ENCODE peak calls at places on chromosome X, in eight cellular contexts. One of them, this sample, is unnamed.

GRCh38 chrX:5753291-5753690 is 475.4 kb downstream of the NLGN4X start:
- DNase-seq in fibroblast of lung: no peak
- DNase-seq in fibroblast of pulmonary artery: no peak
- DNase-seq in AG10803: no peak
- DNase-seq in AG09309: no peak
- DNase-seq in cardiac muscle cell: no peak
- DNase-seq in IMR-90: no peak
- DNase-seq in GM12865: no peak
- DNase-seq in this sample: no peak

GRCh38 chrX:47579537-47579936 is 2.7 kb upstream of the TIMP1 start:
- DNase-seq in GM12865: peak; percentile 52
- DNase-seq in AG09309: no peak
- DNase-seq in AG10803: peak; percentile 62
- DNase-seq in fibroblast of lung: peak; percentile 78
- DNase-seq in IMR-90: peak; percentile 90
- DNase-seq in fibroblast of pulmonary artery: peak; percentile 83
- DNase-seq in cardiac muscle cell: peak; percentile 78
- DNase-seq in this sample: no peak

GRCh38 chrX:25012433-25012735 is 3.4 kb downstream of the ARX start:
- DNase-seq in IMR-90: no peak
- DNase-seq in GM12865: peak; percentile 24
- DNase-seq in AG09309: no peak
- DNase-seq in fibroblast of pulmonary artery: no peak
- DNase-seq in cardiac muscle cell: no peak
- DNase-seq in AG10803: no peak
- DNase-seq in fibroblast of lung: no peak
- DNase-seq in this sample: no peak

GRCh38 chrX:111052478-111052877 is 43.5 kb upstream of the PAK3 start:
- DNase-seq in IMR-90: no peak
- DNase-seq in cardiac muscle cell: no peak
- DNase-seq in fibroblast of pulmonary artery: no peak
- DNase-seq in AG09309: no peak
- DNase-seq in fibroblast of lung: peak; percentile 31
- DNase-seq in GM12865: no peak
- DNase-seq in AG10803: no peak
- DNase-seq in this sample: no peak

GRCh38 chrX:73943900-73944581 is 359.9 kb upstream of the ZCCHC13 start:
- DNase-seq in AG09309: peak; percentile 76
- DNase-seq in fibroblast of lung: peak; percentile 92
- DNase-seq in IMR-90: peak; percentile 91
- DNase-seq in GM12865: peak; percentile 94
- DNase-seq in AG10803: peak; percentile 87
- DNase-seq in cardiac muscle cell: peak; percentile 94
- DNase-seq in fibroblast of pulmonary artery: peak; percentile 88
- DNase-seq in this sample: peak; percentile 62

GRCh38 chrX:47748576-47748975 is 88.1 kb upstream of the ZNF81 start:
- DNase-seq in AG10803: peak; percentile 54
- DNase-seq in fibroblast of lung: no peak
- DNase-seq in fibroblast of pulmonary artery: peak; percentile 48
- DNase-seq in AG09309: no peak
- DNase-seq in cardiac muscle cell: peak; percentile 68
- DNase-seq in IMR-90: no peak
- DNase-seq in GM12865: no peak
- DNase-seq in this sample: no peak

GRCh38 chrX:53713987-53714579 is 27.6 kb upstream of the HUWE1 start:
- DNase-seq in fibroblast of lung: no peak
- DNase-seq in fibroblast of pulmonary artery: no peak
- DNase-seq in AG09309: no peak
- DNase-seq in IMR-90: peak; percentile 4
- DNase-seq in GM12865: peak; percentile 59
- DNase-seq in AG10803: peak; percentile 3
- DNase-seq in cardiac muscle cell: no peak
- DNase-seq in this sample: no peak

GRCh38 chrX:105823092-105823454 is 734 bp downstream of the NRK start:
- DNase-seq in cardiac muscle cell: no peak
- DNase-seq in fibroblast of lung: no peak
- DNase-seq in AG09309: no peak
- DNase-seq in fibroblast of pulmonary artery: no peak
- DNase-seq in GM12865: no peak
- DNase-seq in AG10803: no peak
- DNase-seq in IMR-90: no peak
- DNase-seq in this sample: no peak

GRCh38 chrX:1387141-1387776 is 4.7 kb downstream of the SLC25A6 start:
- DNase-seq in fibroblast of lung: no peak
- DNase-seq in GM12865: no peak
- DNase-seq in AG09309: no peak
- DNase-seq in fibroblast of pulmonary artery: no peak
- DNase-seq in cardiac muscle cell: no peak
- DNase-seq in IMR-90: no peak
- DNase-seq in AG10803: no peak
- DNase-seq in this sample: no peak

GRCh38 chrX:111869639-111870034 is 6.3 kb upstream of the TRPC5OS start:
- DNase-seq in cardiac muscle cell: peak; percentile 57
- DNase-seq in GM12865: peak; percentile 53
- DNase-seq in AG10803: peak; percentile 50
- DNase-seq in IMR-90: peak; percentile 63
- DNase-seq in fibroblast of lung: peak; percentile 44
- DNase-seq in AG09309: peak; percentile 5
- DNase-seq in fibroblast of pulmonary artery: peak; percentile 61
- DNase-seq in this sample: peak; percentile 12

GRCh38 chrX:139120760-139121159 is 409.2 kb upstream of the FGF13 start:
- DNase-seq in IMR-90: no peak
- DNase-seq in GM12865: no peak
- DNase-seq in AG09309: no peak
- DNase-seq in cardiac muscle cell: no peak
- DNase-seq in fibroblast of pulmonary artery: no peak
- DNase-seq in AG10803: peak; percentile 34
- DNase-seq in fibroblast of lung: peak; percentile 88
- DNase-seq in this sample: no peak

GRCh38 chrX:137565921-137566745 is at the start of gene ZIC3:
- DNase-seq in GM12865: no peak
- DNase-seq in AG10803: peak; percentile 0
- DNase-seq in cardiac muscle cell: peak; percentile 45
- DNase-seq in fibroblast of lung: peak; percentile 24
- DNase-seq in fibroblast of pulmonary artery: peak; percentile 17
- DNase-seq in IMR-90: no peak
- DNase-seq in AG09309: no peak
- DNase-seq in this sample: no peak

GRCh38 chrX:10110984-10111363 is 45.8 kb upstream of the CLCN4 start:
- DNase-seq in cardiac muscle cell: no peak
- DNase-seq in fibroblast of lung: no peak
- DNase-seq in AG10803: peak; percentile 45
- DNase-seq in AG09309: no peak
- DNase-seq in IMR-90: no peak
- DNase-seq in fibroblast of pulmonary artery: no peak
- DNase-seq in GM12865: peak; percentile 83
- DNase-seq in this sample: peak; percentile 71

GRCh38 chrX:109793191-109793590 is 60.1 kb upstream of the ACSL4 start:
- DNase-seq in fibroblast of lung: peak; percentile 6
- DNase-seq in AG10803: no peak
- DNase-seq in cardiac muscle cell: no peak
- DNase-seq in IMR-90: no peak
- DNase-seq in fibroblast of pulmonary artery: peak; percentile 9
- DNase-seq in AG09309: no peak
- DNase-seq in GM12865: no peak
- DNase-seq in this sample: no peak

GRCh38 chrX:148290041-148290440 is 210.4 kb upstream of the AFF2 start:
- DNase-seq in IMR-90: no peak
- DNase-seq in GM12865: no peak
- DNase-seq in fibroblast of lung: no peak
- DNase-seq in AG09309: no peak
- DNase-seq in cardiac muscle cell: no peak
- DNase-seq in AG10803: peak; percentile 0
- DNase-seq in fibroblast of pulmonary artery: no peak
- DNase-seq in this sample: no peak

GRCh38 chrX:42098897-42099296 is 175.5 kb upstream of the CASK start:
- DNase-seq in AG09309: no peak
- DNase-seq in cardiac muscle cell: peak; percentile 46
- DNase-seq in GM12865: no peak
- DNase-seq in AG10803: no peak
- DNase-seq in IMR-90: no peak
- DNase-seq in fibroblast of pulmonary artery: peak; percentile 34
- DNase-seq in fibroblast of lung: no peak
- DNase-seq in this sample: no peak

GRCh38 chrX:153882086-153882498 is 3.9 kb downstream of the L1CAM start:
- DNase-seq in GM12865: no peak
- DNase-seq in cardiac muscle cell: no peak
- DNase-seq in AG10803: peak; percentile 2
- DNase-seq in fibroblast of lung: no peak
- DNase-seq in fibroblast of pulmonary artery: no peak
- DNase-seq in AG09309: no peak
- DNase-seq in IMR-90: peak; percentile 13
- DNase-seq in this sample: no peak

GRCh38 chrX:110317820-110318663 is at the start of gene AMMECR1:
- DNase-seq in fibroblast of lung: peak; percentile 78
- DNase-seq in AG09309: peak; percentile 23
- DNase-seq in AG10803: peak; percentile 83
- DNase-seq in GM12865: peak; percentile 90
- DNase-seq in IMR-90: peak; percentile 79
- DNase-seq in cardiac muscle cell: peak; percentile 87
- DNase-seq in fibroblast of pulmonary artery: peak; percentile 82
- DNase-seq in this sample: no peak

GRCh38 chrX:153297376-153297775 is 24.2 kb downstream of the PNMA6F start:
- DNase-seq in AG09309: no peak
- DNase-seq in fibroblast of lung: no peak
- DNase-seq in fibroblast of pulmonary artery: no peak
- DNase-seq in AG10803: no peak
- DNase-seq in IMR-90: no peak
- DNase-seq in GM12865: no peak
- DNase-seq in cardiac muscle cell: no peak
- DNase-seq in this sample: no peak

DNA sequence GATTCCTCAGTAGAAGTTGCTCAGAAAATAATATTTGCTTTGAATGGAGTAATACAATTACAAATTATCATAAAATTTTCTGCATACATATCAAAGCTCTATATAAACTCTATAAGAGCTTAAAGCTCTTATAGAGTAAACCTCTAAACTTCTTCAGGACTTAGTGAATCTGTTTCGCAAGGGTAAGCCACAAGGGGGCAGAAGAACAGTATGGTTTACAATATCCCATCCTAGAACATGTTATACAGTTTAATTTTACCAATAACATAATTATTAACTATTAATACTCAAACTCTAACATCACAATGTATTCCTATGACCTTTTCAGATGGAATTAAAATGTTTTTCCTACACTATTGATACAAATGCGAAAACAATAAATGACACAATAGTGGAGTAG is 33.8 kb upstream of the SPANXN1 start:
- DNase-seq in GM12865: peak; percentile 1
- DNase-seq in IMR-90: no peak
- DNase-seq in AG10803: no peak
- DNase-seq in fibroblast of lung: no peak
- DNase-seq in AG09309: no peak
- DNase-seq in cardiac muscle cell: no peak
- DNase-seq in fibroblast of pulmonary artery: no peak
- DNase-seq in this sample: no peak
- TF ChIP-seq CTCF in GM12865: no peak
- TF ChIP-seq CTCF in IMR-90: peak; percentile 17
- TF ChIP-seq CTCF in AG10803: peak; percentile 27
- TF ChIP-seq CTCF in fibroblast of lung: no peak
- TF ChIP-seq CTCF in AG09309: peak; percentile 26
- TF ChIP-seq CTCF in cardiac muscle cell: no peak
- TF ChIP-seq CTCF in fibroblast of pulmonary artery: peak; percentile 0
- TF ChIP-seq CTCF in this sample: no peak

GRCh38 chrX:19670321-19670750 is 155.0 kb upstream of the MAP3K15 start:
- DNase-seq in fibroblast of lung: no peak
- DNase-seq in fibroblast of pulmonary artery: peak; percentile 65
- DNase-seq in cardiac muscle cell: peak; percentile 64
- DNase-seq in IMR-90: peak; percentile 38
- DNase-seq in GM12865: no peak
- DNase-seq in AG10803: peak; percentile 88
- DNase-seq in AG09309: no peak
- DNase-seq in this sample: no peak
- H3K4me3 ChIP-seq in fibroblast of lung: peak overlapping the region; percentile 28
- H3K4me3 ChIP-seq in fibroblast of pulmonary artery: peak overlapping the region; percentile 58
- H3K4me3 ChIP-seq in cardiac muscle cell: no peak overlapping the region
- H3K4me3 ChIP-seq in IMR-90: peak overlapping the region; percentile 37
- H3K4me3 ChIP-seq in GM12865: no peak overlapping the region
- H3K4me3 ChIP-seq in AG10803: peak overlapping the region; percentile 49
- H3K4me3 ChIP-seq in AG09309: peak overlapping the region; percentile 31
- H3K4me3 ChIP-seq in this sample: no peak overlapping the region

DNA sequence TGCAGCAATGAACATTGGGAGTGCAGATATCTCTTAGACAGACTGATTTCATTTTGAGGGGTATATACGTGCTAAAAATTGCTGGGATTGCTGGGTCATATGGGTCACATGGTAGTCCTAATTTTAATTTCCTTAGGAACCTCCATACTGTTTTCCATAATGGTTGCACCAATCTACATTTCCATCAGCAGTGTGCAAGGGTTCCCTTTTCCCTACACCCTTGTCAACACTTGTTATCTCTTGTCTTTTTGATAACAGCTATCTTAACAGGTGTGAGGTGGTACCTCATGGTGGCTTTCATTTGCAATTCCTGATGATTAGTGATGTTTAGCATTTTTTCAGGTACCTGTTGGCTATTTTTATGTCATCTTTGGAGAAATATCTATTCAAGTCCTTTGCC is 57.0 kb downstream of the GPC3 start:
- DNase-seq in IMR-90: no peak
- DNase-seq in cardiac muscle cell: no peak
- DNase-seq in GM12865: no peak
- DNase-seq in fibroblast of pulmonary artery: no peak
- DNase-seq in AG09309: no peak
- DNase-seq in fibroblast of lung: no peak
- DNase-seq in AG10803: no peak
- DNase-seq in this sample: no peak
- TF ChIP-seq CTCF in IMR-90: no peak
- TF ChIP-seq CTCF in cardiac muscle cell: no peak
- TF ChIP-seq CTCF in GM12865: no peak
- TF ChIP-seq CTCF in fibroblast of pulmonary artery: no peak
- TF ChIP-seq CTCF in AG09309: no peak
- TF ChIP-seq CTCF in fibroblast of lung: no peak
- TF ChIP-seq CTCF in AG10803: no peak
- TF ChIP-seq CTCF in this sample: no peak

GRCh38 chrX:125742811-125743210 is 423.1 kb downstream of the TEX13C start:
- DNase-seq in cardiac muscle cell: no peak
- DNase-seq in fibroblast of lung: no peak
- DNase-seq in AG10803: no peak
- DNase-seq in fibroblast of pulmonary artery: no peak
- DNase-seq in AG09309: no peak
- DNase-seq in IMR-90: no peak
- DNase-seq in GM12865: no peak
- DNase-seq in this sample: no peak

DNA sequence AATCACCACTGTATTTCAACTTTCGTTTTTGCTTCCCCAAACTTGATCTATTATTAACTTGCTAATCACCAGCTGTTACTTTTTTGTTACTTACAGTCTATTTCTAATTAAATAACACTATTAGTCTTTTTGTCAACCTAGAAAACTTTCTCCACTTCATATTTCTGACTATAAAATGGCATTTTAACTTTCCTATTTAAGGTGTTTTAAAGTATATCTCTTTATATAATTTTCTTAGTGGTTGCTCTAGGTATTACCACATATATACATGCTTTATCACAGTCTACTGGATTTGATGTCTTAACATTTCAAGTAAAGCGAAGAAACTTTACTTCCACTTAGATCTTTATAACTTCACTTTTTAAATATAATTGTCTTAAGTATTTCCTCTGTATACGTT is 421.2 kb downstream of the DCAF12L2 start:
- DNase-seq in cardiac muscle cell: no peak
- DNase-seq in AG10803: no peak
- DNase-seq in fibroblast of lung: no peak
- DNase-seq in AG09309: no peak
- DNase-seq in IMR-90: no peak
- DNase-seq in fibroblast of pulmonary artery: no peak
- DNase-seq in GM12865: no peak
- DNase-seq in this sample: no peak
- H3K4me3 ChIP-seq in cardiac muscle cell: no peak overlapping the region
- H3K4me3 ChIP-seq in AG10803: no peak overlapping the region
- H3K4me3 ChIP-seq in fibroblast of lung: no peak overlapping the region
- H3K4me3 ChIP-seq in AG09309: no peak overlapping the region
- H3K4me3 ChIP-seq in IMR-90: no peak overlapping the region
- H3K4me3 ChIP-seq in fibroblast of pulmonary artery: no peak overlapping the region
- H3K4me3 ChIP-seq in GM12865: no peak overlapping the region
- H3K4me3 ChIP-seq in this sample: no peak overlapping the region

This sample was measured in GM12864.